ENCODE peak calls at places on chromosomes 16 and 17, in four cellular contexts. One of them, this sample, is unnamed.

GRCh38 chr17:80694085-80694991 is 149.7 kb downstream of the RPTOR start:
- DNase-seq in posterior vena cava: no peak
- DNase-seq in astrocyte of the hippocampus: no peak
- DNase-seq in EL: no peak
- DNase-seq in this sample: no peak

GRCh38 chr16:79158337-79158736 is 442.2 kb downstream of the MAF start:
- DNase-seq in posterior vena cava: no peak
- DNase-seq in astrocyte of the hippocampus: no peak
- DNase-seq in EL: no peak
- DNase-seq in this sample: no peak

GRCh38 chr16:29947897-29948296 is 14.0 kb upstream of the TMEM219 start:
- DNase-seq in posterior vena cava: no peak
- DNase-seq in astrocyte of the hippocampus: no peak
- DNase-seq in EL: no peak
- DNase-seq in this sample: no peak

GRCh38 chr16:23119570-23119969 is 29.7 kb downstream of the USP31 start:
- DNase-seq in posterior vena cava: no peak
- DNase-seq in astrocyte of the hippocampus: peak
- DNase-seq in EL: peak
- DNase-seq in this sample: peak

GRCh38 chr16:50195756-50196155 is 42.6 kb downstream of the TENT4B start:
- DNase-seq in posterior vena cava: no peak
- DNase-seq in astrocyte of the hippocampus: no peak
- DNase-seq in EL: no peak
- DNase-seq in this sample: no peak

GRCh38 chr16:27906883-27907282 is 156.6 kb downstream of the GSG1L start:
- DNase-seq in posterior vena cava: peak
- DNase-seq in astrocyte of the hippocampus: no peak
- DNase-seq in EL: no peak
- DNase-seq in this sample: no peak

GRCh38 chr16:26961459-26961858 is 105.3 kb upstream of the C16orf82 start:
- DNase-seq in posterior vena cava: no peak
- DNase-seq in astrocyte of the hippocampus: no peak
- DNase-seq in EL: no peak
- DNase-seq in this sample: no peak

GRCh38 chr17:6163632-6164319 is 93.6 kb downstream of the WSCD1 start:
- DNase-seq in posterior vena cava: no peak
- DNase-seq in astrocyte of the hippocampus: peak
- DNase-seq in EL: no peak
- DNase-seq in this sample: no peak

GRCh38 chr17:60086822-60087591 is 8.3 kb upstream of the HEATR6 start:
- DNase-seq in posterior vena cava: no peak
- DNase-seq in astrocyte of the hippocampus: peak
- DNase-seq in EL: peak
- DNase-seq in this sample: peak

GRCh38 chr17:62076864-62077788 is 12.0 kb upstream of the MED13 start:
- DNase-seq in posterior vena cava: no peak
- DNase-seq in astrocyte of the hippocampus: no peak
- DNase-seq in EL: no peak
- DNase-seq in this sample: no peak

GRCh38 chr16:27476240-27476639 is 73.5 kb downstream of the GTF3C1 start:
- DNase-seq in posterior vena cava: peak
- DNase-seq in astrocyte of the hippocampus: no peak
- DNase-seq in EL: no peak
- DNase-seq in this sample: no peak

GRCh38 chr17:36117505-36118382 is 14.1 kb downstream of the CCL4 start:
- DNase-seq in posterior vena cava: no peak
- DNase-seq in astrocyte of the hippocampus: peak
- DNase-seq in EL: no peak
- DNase-seq in this sample: no peak

GRCh38 chr17:39027440-39028035 is 60.3 kb upstream of the FBXO47 start:
- DNase-seq in posterior vena cava: no peak
- DNase-seq in astrocyte of the hippocampus: no peak
- DNase-seq in EL: no peak
- DNase-seq in this sample: no peak

GRCh38 chr16:75289189-75289588 is 37.8 kb upstream of the BCAR1 start:
- DNase-seq in posterior vena cava: no peak
- DNase-seq in astrocyte of the hippocampus: no peak
- DNase-seq in EL: peak
- DNase-seq in this sample: no peak

GRCh38 chr17:60598001-60598736 is 1.8 kb upstream of the PPM1D start:
- DNase-seq in posterior vena cava: no peak
- DNase-seq in astrocyte of the hippocampus: no peak
- DNase-seq in EL: no peak
- DNase-seq in this sample: no peak

GRCh38 chr16:20901441-20902112 is 1.0 kb downstream of the LYRM1 start:
- DNase-seq in posterior vena cava: peak
- DNase-seq in astrocyte of the hippocampus: peak
- DNase-seq in EL: peak
- DNase-seq in this sample: peak

GRCh38 chr17:49106366-49107210 is 26.0 kb upstream of the B4GALNT2 start:
- DNase-seq in posterior vena cava: no peak
- DNase-seq in astrocyte of the hippocampus: peak
- DNase-seq in EL: peak
- DNase-seq in this sample: no peak

GRCh38 chr17:21375757-21376584 is at the start of gene KCNJ12:
- DNase-seq in posterior vena cava: peak
- DNase-seq in astrocyte of the hippocampus: peak
- DNase-seq in EL: peak
- DNase-seq in this sample: peak

GRCh38 chr17:60167095-60167741 is 17.4 kb downstream of the CA4 start:
- DNase-seq in posterior vena cava: peak
- DNase-seq in astrocyte of the hippocampus: no peak
- DNase-seq in EL: peak
- DNase-seq in this sample: no peak

GRCh38 chr16:27254262-27254811 is 14.2 kb downstream of the NSMCE1 start:
- DNase-seq in posterior vena cava: peak
- DNase-seq in astrocyte of the hippocampus: no peak
- DNase-seq in EL: no peak
- DNase-seq in this sample: no peak

GRCh38 chr17:6303664-6304063 is 131.3 kb downstream of the AIPL1 start:
- DNase-seq in posterior vena cava: no peak
- DNase-seq in astrocyte of the hippocampus: peak
- DNase-seq in EL: peak
- DNase-seq in this sample: peak

GRCh38 chr16:72969146-72969545 is 78.8 kb downstream of the ZFHX3 start:
- DNase-seq in posterior vena cava: no peak
- DNase-seq in astrocyte of the hippocampus: no peak
- DNase-seq in EL: no peak
- DNase-seq in this sample: no peak

GRCh38 chr16:81548901-81549546 is 104.4 kb downstream of the CMIP start:
- DNase-seq in posterior vena cava: no peak
- DNase-seq in astrocyte of the hippocampus: no peak
- DNase-seq in EL: no peak
- DNase-seq in this sample: no peak

GRCh38 chr17:2094891-2095535 is 40.1 kb downstream of the HIC1 start:
- DNase-seq in posterior vena cava: peak
- DNase-seq in astrocyte of the hippocampus: peak
- DNase-seq in EL: no peak
- DNase-seq in this sample: no peak

GRCh38 chr17:51035436-51035835 is 85.2 kb downstream of the SPAG9 start:
- DNase-seq in posterior vena cava: no peak
- DNase-seq in astrocyte of the hippocampus: peak
- DNase-seq in EL: peak
- DNase-seq in this sample: peak

GRCh38 chr17:48127371-48128051 is 19.9 kb downstream of the SNX11 start:
- DNase-seq in posterior vena cava: peak
- DNase-seq in astrocyte of the hippocampus: peak
- DNase-seq in EL: peak
- DNase-seq in this sample: peak

GRCh38 chr17:31581022-31581483 is 189.6 kb downstream of the RAB11FIP4 start:
- DNase-seq in posterior vena cava: peak
- DNase-seq in astrocyte of the hippocampus: peak
- DNase-seq in EL: peak
- DNase-seq in this sample: peak

GRCh38 chr17:44345497-44346026 is 460 bp downstream of the GRN start:
- DNase-seq in posterior vena cava: peak
- DNase-seq in astrocyte of the hippocampus: peak
- DNase-seq in EL: peak
- DNase-seq in this sample: peak

GRCh38 chr16:85310868-85311585 is 198.8 kb upstream of the CIBAR2 start:
- DNase-seq in posterior vena cava: no peak
- DNase-seq in astrocyte of the hippocampus: no peak
- DNase-seq in EL: no peak
- DNase-seq in this sample: no peak

GRCh38 chr16:57629516-57630401 is 1.3 kb downstream of the ADGRG1 start:
- DNase-seq in posterior vena cava: no peak
- DNase-seq in astrocyte of the hippocampus: no peak
- DNase-seq in EL: no peak
- DNase-seq in this sample: no peak

GRCh38 chr17:7235693-7236665 is 1.7 kb upstream of the DVL2 start:
- DNase-seq in posterior vena cava: no peak
- DNase-seq in astrocyte of the hippocampus: peak
- DNase-seq in EL: no peak
- DNase-seq in this sample: no peak

GRCh38 chr17:35709874-35710273 is 21.6 kb upstream of the RASL10B start:
- DNase-seq in posterior vena cava: no peak
- DNase-seq in astrocyte of the hippocampus: no peak
- DNase-seq in EL: no peak
- DNase-seq in this sample: no peak

GRCh38 chr17:75036643-75037268 is 10.0 kb downstream of the ATP5PD start:
- DNase-seq in posterior vena cava: peak
- DNase-seq in astrocyte of the hippocampus: peak
- DNase-seq in EL: no peak
- DNase-seq in this sample: no peak

GRCh38 chr16:67975321-67976105 is 4.8 kb downstream of the DPEP3 start:
- DNase-seq in posterior vena cava: no peak
- DNase-seq in astrocyte of the hippocampus: no peak
- DNase-seq in EL: no peak
- DNase-seq in this sample: no peak

GRCh38 chr17:73249700-73250099 is 12.0 kb downstream of the CPSF4L start:
- DNase-seq in posterior vena cava: no peak
- DNase-seq in astrocyte of the hippocampus: no peak
- DNase-seq in EL: no peak
- DNase-seq in this sample: no peak

GRCh38 chr17:63116228-63116627 is 150.2 kb downstream of the TANC2 start:
- DNase-seq in posterior vena cava: no peak
- DNase-seq in astrocyte of the hippocampus: no peak
- DNase-seq in EL: no peak
- DNase-seq in this sample: no peak

GRCh38 chr17:42405963-42406495 is 17.0 kb downstream of the CAVIN1 start:
- DNase-seq in posterior vena cava: peak
- DNase-seq in astrocyte of the hippocampus: peak
- DNase-seq in EL: peak
- DNase-seq in this sample: peak

GRCh38 chr17:47967607-47968252 is 3.2 kb upstream of the CDK5RAP3 start:
- DNase-seq in posterior vena cava: no peak
- DNase-seq in astrocyte of the hippocampus: peak
- DNase-seq in EL: peak
- DNase-seq in this sample: peak

GRCh38 chr17:82098939-82099765 is 1.1 kb upstream of the FASN start:
- DNase-seq in posterior vena cava: no peak
- DNase-seq in astrocyte of the hippocampus: no peak
- DNase-seq in EL: no peak
- DNase-seq in this sample: no peak

This sample was measured in GM03348.